ENCODE peak calls at places on chromosomes 16 and 17, in five cellular contexts. One of them, this sample, is unnamed.

GRCh38 chr17:51322390-51323029 is 62.2 kb downstream of the UTP18 start:
- DNase-seq in T-helper 9 cell: no peak
- DNase-seq in BE2C: peak; percentile 15
- DNase-seq in activated effector memory CD4-positive, alpha-beta T cell treated with anti-CD3 and anti-CD28 coated beads, Interleukin-2, amount 50 U/mL, for 16 hours: no peak
- DNase-seq in LoVo: no peak
- DNase-seq in this sample: peak; percentile 45

GRCh38 chr17:3004925-3005324 is 58.5 kb downstream of the OR1D5 start:
- DNase-seq in T-helper 9 cell: no peak
- DNase-seq in BE2C: no peak
- DNase-seq in activated effector memory CD4-positive, alpha-beta T cell treated with anti-CD3 and anti-CD28 coated beads, Interleukin-2, amount 50 U/mL, for 16 hours: peak; percentile 43
- DNase-seq in LoVo: no peak
- DNase-seq in this sample: no peak

GRCh38 chr17:74408262-74408661 is 23.6 kb upstream of the GPRC5C start:
- DNase-seq in T-helper 9 cell: no peak
- DNase-seq in BE2C: no peak
- DNase-seq in activated effector memory CD4-positive, alpha-beta T cell treated with anti-CD3 and anti-CD28 coated beads, Interleukin-2, amount 50 U/mL, for 16 hours: no peak
- DNase-seq in LoVo: peak; percentile 28
- DNase-seq in this sample: no peak

GRCh38 chr16:22736791-22737190 is 77.2 kb upstream of the HS3ST2 start:
- DNase-seq in T-helper 9 cell: no peak
- DNase-seq in BE2C: no peak
- DNase-seq in activated effector memory CD4-positive, alpha-beta T cell treated with anti-CD3 and anti-CD28 coated beads, Interleukin-2, amount 50 U/mL, for 16 hours: no peak
- DNase-seq in LoVo: no peak
- DNase-seq in this sample: no peak

GRCh38 chr16:56625943-56626654 is 518 bp downstream of the MT1E start:
- DNase-seq in T-helper 9 cell: no peak
- DNase-seq in BE2C: no peak
- DNase-seq in activated effector memory CD4-positive, alpha-beta T cell treated with anti-CD3 and anti-CD28 coated beads, Interleukin-2, amount 50 U/mL, for 16 hours: peak; percentile 48
- DNase-seq in LoVo: no peak
- DNase-seq in this sample: no peak

GRCh38 chr16:2081201-2081600 is 33.4 kb downstream of the TSC2 start:
- DNase-seq in T-helper 9 cell: no peak
- DNase-seq in BE2C: no peak
- DNase-seq in activated effector memory CD4-positive, alpha-beta T cell treated with anti-CD3 and anti-CD28 coated beads, Interleukin-2, amount 50 U/mL, for 16 hours: no peak
- DNase-seq in LoVo: no peak
- DNase-seq in this sample: no peak

GRCh38 chr16:969508-970378 is 1.0 kb downstream of the LMF1 start:
- DNase-seq in T-helper 9 cell: no peak
- DNase-seq in BE2C: no peak
- DNase-seq in activated effector memory CD4-positive, alpha-beta T cell treated with anti-CD3 and anti-CD28 coated beads, Interleukin-2, amount 50 U/mL, for 16 hours: no peak
- DNase-seq in LoVo: no peak
- DNase-seq in this sample: peak; percentile 68

GRCh38 chr16:85205747-85206471 is 93.6 kb upstream of the CIBAR2 start:
- DNase-seq in T-helper 9 cell: no peak
- DNase-seq in BE2C: peak; percentile 67
- DNase-seq in activated effector memory CD4-positive, alpha-beta T cell treated with anti-CD3 and anti-CD28 coated beads, Interleukin-2, amount 50 U/mL, for 16 hours: no peak
- DNase-seq in LoVo: no peak
- DNase-seq in this sample: no peak

GRCh38 chr17:47935961-47936360 is 5.4 kb upstream of the PNPO start:
- DNase-seq in T-helper 9 cell: no peak
- DNase-seq in BE2C: no peak
- DNase-seq in activated effector memory CD4-positive, alpha-beta T cell treated with anti-CD3 and anti-CD28 coated beads, Interleukin-2, amount 50 U/mL, for 16 hours: no peak
- DNase-seq in LoVo: peak; percentile 98
- DNase-seq in this sample: no peak

GRCh38 chr17:19867094-19867653 is 562 bp downstream of the ULK2 start:
- DNase-seq in T-helper 9 cell: peak; percentile 23
- DNase-seq in BE2C: peak; percentile 57
- DNase-seq in activated effector memory CD4-positive, alpha-beta T cell treated with anti-CD3 and anti-CD28 coated beads, Interleukin-2, amount 50 U/mL, for 16 hours: peak; percentile 82
- DNase-seq in LoVo: peak; percentile 46
- DNase-seq in this sample: peak; percentile 68

GRCh38 chr16:794091-794842 is 5.8 kb downstream of the CHTF18 start:
- DNase-seq in T-helper 9 cell: no peak
- DNase-seq in BE2C: no peak
- DNase-seq in activated effector memory CD4-positive, alpha-beta T cell treated with anti-CD3 and anti-CD28 coated beads, Interleukin-2, amount 50 U/mL, for 16 hours: no peak
- DNase-seq in LoVo: no peak
- DNase-seq in this sample: no peak

GRCh38 chr16:20202747-20203146 is 124.6 kb downstream of the GP2 start:
- DNase-seq in T-helper 9 cell: no peak
- DNase-seq in BE2C: no peak
- DNase-seq in activated effector memory CD4-positive, alpha-beta T cell treated with anti-CD3 and anti-CD28 coated beads, Interleukin-2, amount 50 U/mL, for 16 hours: no peak
- DNase-seq in LoVo: no peak
- DNase-seq in this sample: no peak

GRCh38 chr17:27793168-27793905 is 7.0 kb downstream of the NOS2 start:
- DNase-seq in T-helper 9 cell: no peak
- DNase-seq in BE2C: peak; percentile 10
- DNase-seq in activated effector memory CD4-positive, alpha-beta T cell treated with anti-CD3 and anti-CD28 coated beads, Interleukin-2, amount 50 U/mL, for 16 hours: no peak
- DNase-seq in LoVo: no peak
- DNase-seq in this sample: peak; percentile 55

GRCh38 chr17:1177099-1177996 is 2.4 kb downstream of the ABR start:
- DNase-seq in T-helper 9 cell: no peak
- DNase-seq in BE2C: no peak
- DNase-seq in activated effector memory CD4-positive, alpha-beta T cell treated with anti-CD3 and anti-CD28 coated beads, Interleukin-2, amount 50 U/mL, for 16 hours: no peak
- DNase-seq in LoVo: no peak
- DNase-seq in this sample: no peak

GRCh38 chr16:12347365-12347764 is 370.8 kb downstream of the SNX29 start:
- DNase-seq in T-helper 9 cell: no peak
- DNase-seq in BE2C: no peak
- DNase-seq in activated effector memory CD4-positive, alpha-beta T cell treated with anti-CD3 and anti-CD28 coated beads, Interleukin-2, amount 50 U/mL, for 16 hours: no peak
- DNase-seq in LoVo: no peak
- DNase-seq in this sample: no peak

GRCh38 chr16:84259691-84260090 is 19.9 kb upstream of the KCNG4 start:
- DNase-seq in T-helper 9 cell: no peak
- DNase-seq in BE2C: no peak
- DNase-seq in activated effector memory CD4-positive, alpha-beta T cell treated with anti-CD3 and anti-CD28 coated beads, Interleukin-2, amount 50 U/mL, for 16 hours: no peak
- DNase-seq in LoVo: no peak
- DNase-seq in this sample: no peak

GRCh38 chr16:27999687-28000086 is 63.8 kb downstream of the GSG1L start:
- DNase-seq in T-helper 9 cell: no peak
- DNase-seq in BE2C: no peak
- DNase-seq in activated effector memory CD4-positive, alpha-beta T cell treated with anti-CD3 and anti-CD28 coated beads, Interleukin-2, amount 50 U/mL, for 16 hours: no peak
- DNase-seq in LoVo: no peak
- DNase-seq in this sample: no peak

GRCh38 chr17:36813957-36814356 is 123.3 kb upstream of the LHX1 start:
- DNase-seq in T-helper 9 cell: no peak
- DNase-seq in BE2C: no peak
- DNase-seq in activated effector memory CD4-positive, alpha-beta T cell treated with anti-CD3 and anti-CD28 coated beads, Interleukin-2, amount 50 U/mL, for 16 hours: no peak
- DNase-seq in LoVo: no peak
- DNase-seq in this sample: no peak

GRCh38 chr17:50474523-50474922 is 4.1 kb upstream of the RSAD1 start:
- DNase-seq in T-helper 9 cell: no peak
- DNase-seq in BE2C: no peak
- DNase-seq in activated effector memory CD4-positive, alpha-beta T cell treated with anti-CD3 and anti-CD28 coated beads, Interleukin-2, amount 50 U/mL, for 16 hours: no peak
- DNase-seq in LoVo: no peak
- DNase-seq in this sample: no peak

GRCh38 chr17:56297142-56297541 is 143.9 kb downstream of the ANKFN1 start:
- DNase-seq in T-helper 9 cell: no peak
- DNase-seq in BE2C: no peak
- DNase-seq in activated effector memory CD4-positive, alpha-beta T cell treated with anti-CD3 and anti-CD28 coated beads, Interleukin-2, amount 50 U/mL, for 16 hours: peak; percentile 61
- DNase-seq in LoVo: no peak
- DNase-seq in this sample: no peak

GRCh38 chr17:43840814-43841213 is 6.2 kb upstream of the CD300LG start:
- DNase-seq in T-helper 9 cell: no peak
- DNase-seq in BE2C: peak; percentile 52
- DNase-seq in activated effector memory CD4-positive, alpha-beta T cell treated with anti-CD3 and anti-CD28 coated beads, Interleukin-2, amount 50 U/mL, for 16 hours: no peak
- DNase-seq in LoVo: peak; percentile 16
- DNase-seq in this sample: no peak

GRCh38 chr17:30378191-30378796 is 433 bp upstream of the CPD start:
- DNase-seq in T-helper 9 cell: peak; percentile 43
- DNase-seq in BE2C: peak; percentile 14
- DNase-seq in activated effector memory CD4-positive, alpha-beta T cell treated with anti-CD3 and anti-CD28 coated beads, Interleukin-2, amount 50 U/mL, for 16 hours: peak; percentile 86
- DNase-seq in LoVo: no peak
- DNase-seq in this sample: no peak

GRCh38 chr17:43410557-43411368 is 12.0 kb downstream of the ARL4D start:
- DNase-seq in T-helper 9 cell: no peak
- DNase-seq in BE2C: no peak
- DNase-seq in activated effector memory CD4-positive, alpha-beta T cell treated with anti-CD3 and anti-CD28 coated beads, Interleukin-2, amount 50 U/mL, for 16 hours: no peak
- DNase-seq in LoVo: no peak
- DNase-seq in this sample: no peak

GRCh38 chr17:76432712-76433336 is 20.1 kb downstream of the UBE2O start:
- DNase-seq in T-helper 9 cell: no peak
- DNase-seq in BE2C: no peak
- DNase-seq in activated effector memory CD4-positive, alpha-beta T cell treated with anti-CD3 and anti-CD28 coated beads, Interleukin-2, amount 50 U/mL, for 16 hours: no peak
- DNase-seq in LoVo: no peak
- DNase-seq in this sample: no peak

GRCh38 chr17:20228860-20229259 is 219.7 kb downstream of the SPECC1 start:
- DNase-seq in T-helper 9 cell: no peak
- DNase-seq in BE2C: no peak
- DNase-seq in activated effector memory CD4-positive, alpha-beta T cell treated with anti-CD3 and anti-CD28 coated beads, Interleukin-2, amount 50 U/mL, for 16 hours: no peak
- DNase-seq in LoVo: no peak
- DNase-seq in this sample: no peak

GRCh38 chr17:45147581-45148182 is 593 bp upstream of the HEXIM1 start:
- DNase-seq in T-helper 9 cell: peak; percentile 60
- DNase-seq in BE2C: peak; percentile 81
- DNase-seq in activated effector memory CD4-positive, alpha-beta T cell treated with anti-CD3 and anti-CD28 coated beads, Interleukin-2, amount 50 U/mL, for 16 hours: peak; percentile 90
- DNase-seq in LoVo: peak; percentile 92
- DNase-seq in this sample: peak; percentile 77

GRCh38 chr16:66026211-66026610 is 340.3 kb upstream of the CDH5 start:
- DNase-seq in T-helper 9 cell: no peak
- DNase-seq in BE2C: peak; percentile 50
- DNase-seq in activated effector memory CD4-positive, alpha-beta T cell treated with anti-CD3 and anti-CD28 coated beads, Interleukin-2, amount 50 U/mL, for 16 hours: no peak
- DNase-seq in LoVo: no peak
- DNase-seq in this sample: no peak

GRCh38 chr16:24671455-24671954 is 57.9 kb upstream of the TNRC6A start:
- DNase-seq in T-helper 9 cell: no peak
- DNase-seq in BE2C: no peak
- DNase-seq in activated effector memory CD4-positive, alpha-beta T cell treated with anti-CD3 and anti-CD28 coated beads, Interleukin-2, amount 50 U/mL, for 16 hours: no peak
- DNase-seq in LoVo: no peak
- DNase-seq in this sample: no peak

GRCh38 chr16:78065344-78065743 is 34.1 kb upstream of the WWOX start:
- DNase-seq in T-helper 9 cell: no peak
- DNase-seq in BE2C: no peak
- DNase-seq in activated effector memory CD4-positive, alpha-beta T cell treated with anti-CD3 and anti-CD28 coated beads, Interleukin-2, amount 50 U/mL, for 16 hours: no peak
- DNase-seq in LoVo: no peak
- DNase-seq in this sample: no peak

GRCh38 chr17:82120148-82120547 is 22.1 kb upstream of the FASN start:
- DNase-seq in T-helper 9 cell: no peak
- DNase-seq in BE2C: no peak
- DNase-seq in activated effector memory CD4-positive, alpha-beta T cell treated with anti-CD3 and anti-CD28 coated beads, Interleukin-2, amount 50 U/mL, for 16 hours: no peak
- DNase-seq in LoVo: no peak
- DNase-seq in this sample: no peak

GRCh38 chr16:50547340-50547865 is 793 bp upstream of the NKD1 start:
- DNase-seq in T-helper 9 cell: peak; percentile 83
- DNase-seq in BE2C: peak; percentile 30
- DNase-seq in activated effector memory CD4-positive, alpha-beta T cell treated with anti-CD3 and anti-CD28 coated beads, Interleukin-2, amount 50 U/mL, for 16 hours: peak; percentile 91
- DNase-seq in LoVo: peak; percentile 60
- DNase-seq in this sample: peak; percentile 74

GRCh38 chr17:70503449-70503848 is 334.1 kb downstream of the KCNJ2 start:
- DNase-seq in T-helper 9 cell: no peak
- DNase-seq in BE2C: no peak
- DNase-seq in activated effector memory CD4-positive, alpha-beta T cell treated with anti-CD3 and anti-CD28 coated beads, Interleukin-2, amount 50 U/mL, for 16 hours: no peak
- DNase-seq in LoVo: no peak
- DNase-seq in this sample: no peak

GRCh38 chr17:58327363-58328194 is 1.0 kb downstream of the TSPOAP1 start:
- DNase-seq in T-helper 9 cell: no peak
- DNase-seq in BE2C: no peak
- DNase-seq in activated effector memory CD4-positive, alpha-beta T cell treated with anti-CD3 and anti-CD28 coated beads, Interleukin-2, amount 50 U/mL, for 16 hours: peak; percentile 72
- DNase-seq in LoVo: no peak
- DNase-seq in this sample: no peak

GRCh38 chr17:72362466-72363335 is 241.9 kb downstream of the SOX9 start:
- DNase-seq in T-helper 9 cell: no peak
- DNase-seq in BE2C: no peak
- DNase-seq in activated effector memory CD4-positive, alpha-beta T cell treated with anti-CD3 and anti-CD28 coated beads, Interleukin-2, amount 50 U/mL, for 16 hours: peak; percentile 27
- DNase-seq in LoVo: no peak
- DNase-seq in this sample: no peak

GRCh38 chr16:85249830-85250455 is 137.7 kb upstream of the CIBAR2 start:
- DNase-seq in T-helper 9 cell: no peak
- DNase-seq in BE2C: no peak
- DNase-seq in activated effector memory CD4-positive, alpha-beta T cell treated with anti-CD3 and anti-CD28 coated beads, Interleukin-2, amount 50 U/mL, for 16 hours: no peak
- DNase-seq in LoVo: no peak
- DNase-seq in this sample: no peak

GRCh38 chr17:15462962-15463361 is 4.5 kb downstream of the CDRT4 start:
- DNase-seq in T-helper 9 cell: no peak
- DNase-seq in BE2C: no peak
- DNase-seq in activated effector memory CD4-positive, alpha-beta T cell treated with anti-CD3 and anti-CD28 coated beads, Interleukin-2, amount 50 U/mL, for 16 hours: no peak
- DNase-seq in LoVo: no peak
- DNase-seq in this sample: no peak

GRCh38 chr17:73747221-73748002 is 103.2 kb upstream of the SDK2 start:
- DNase-seq in T-helper 9 cell: no peak
- DNase-seq in BE2C: no peak
- DNase-seq in activated effector memory CD4-positive, alpha-beta T cell treated with anti-CD3 and anti-CD28 coated beads, Interleukin-2, amount 50 U/mL, for 16 hours: no peak
- DNase-seq in LoVo: no peak
- DNase-seq in this sample: no peak

GRCh38 chr17:44397479-44398440 is 8.3 kb upstream of the ITGA2B start:
- DNase-seq in T-helper 9 cell: no peak
- DNase-seq in BE2C: no peak
- DNase-seq in activated effector memory CD4-positive, alpha-beta T cell treated with anti-CD3 and anti-CD28 coated beads, Interleukin-2, amount 50 U/mL, for 16 hours: no peak
- DNase-seq in LoVo: no peak
- DNase-seq in this sample: no peak

This sample was measured in GM13977.